ENCODE peak calls at places on chromosomes 6 and 20, in nine cellular contexts. One of them, this sample, is unnamed.

GRCh38 chr20:11783102-11783861 is 134.4 kb upstream of the BTBD3 start:
- DNase-seq in AG04450: no peak
- DNase-seq in H54: no peak
- DNase-seq in Right ventricle myocardium superior: no peak
- DNase-seq in amniotic stem cell: no peak
- DNase-seq in CD4-positive, alpha-beta T cell: no peak
- DNase-seq in stimulated activated CD4-positive, alpha-beta T cell treated with anti-CD3 and anti-CD28 coated beads, Interleukin-4, amount 100 ng/mL, for 1 hour: no peak
- DNase-seq in PC-3: no peak
- DNase-seq in bronchial epithelial cell: no peak
- DNase-seq in this sample: peak

GRCh38 chr20:37071481-37071911 is 24.3 kb downstream of the RBL1 start:
- DNase-seq in AG04450: no peak
- DNase-seq in PC-3: peak
- DNase-seq in CD4-positive, alpha-beta T cell: peak
- DNase-seq in Right ventricle myocardium superior: no peak
- DNase-seq in amniotic stem cell: peak
- DNase-seq in stimulated activated CD4-positive, alpha-beta T cell treated with anti-CD3 and anti-CD28 coated beads, Interleukin-4, amount 100 ng/mL, for 1 hour: peak
- DNase-seq in H54: no peak
- DNase-seq in bronchial epithelial cell: peak
- DNase-seq in this sample: no peak

GRCh38 chr6:157066781-157067491 is 256.4 kb downstream of the TMEM242 start:
- DNase-seq in stimulated activated CD4-positive, alpha-beta T cell treated with anti-CD3 and anti-CD28 coated beads, Interleukin-4, amount 100 ng/mL, for 1 hour: no peak
- DNase-seq in CD4-positive, alpha-beta T cell: no peak
- DNase-seq in bronchial epithelial cell: no peak
- DNase-seq in H54: no peak
- DNase-seq in PC-3: peak
- DNase-seq in amniotic stem cell: no peak
- DNase-seq in Right ventricle myocardium superior: no peak
- DNase-seq in AG04450: no peak
- DNase-seq in this sample: no peak

GRCh38 chr6:81890846-81891245 is 138.4 kb upstream of the TENT5A start:
- DNase-seq in AG04450: no peak
- DNase-seq in H54: peak
- DNase-seq in stimulated activated CD4-positive, alpha-beta T cell treated with anti-CD3 and anti-CD28 coated beads, Interleukin-4, amount 100 ng/mL, for 1 hour: no peak
- DNase-seq in Right ventricle myocardium superior: no peak
- DNase-seq in CD4-positive, alpha-beta T cell: no peak
- DNase-seq in PC-3: no peak
- DNase-seq in amniotic stem cell: peak
- DNase-seq in bronchial epithelial cell: peak
- DNase-seq in this sample: no peak

GRCh38 chr6:159062564-159062945 is 17.8 kb upstream of the TAGAP start:
- DNase-seq in CD4-positive, alpha-beta T cell: peak
- DNase-seq in bronchial epithelial cell: no peak
- DNase-seq in Right ventricle myocardium superior: no peak
- DNase-seq in stimulated activated CD4-positive, alpha-beta T cell treated with anti-CD3 and anti-CD28 coated beads, Interleukin-4, amount 100 ng/mL, for 1 hour: no peak
- DNase-seq in H54: no peak
- DNase-seq in amniotic stem cell: no peak
- DNase-seq in AG04450: no peak
- DNase-seq in PC-3: no peak
- DNase-seq in this sample: no peak

GRCh38 chr6:35140991-35141720 is at the start of gene TCP11:
- DNase-seq in H54: no peak
- DNase-seq in AG04450: no peak
- DNase-seq in PC-3: no peak
- DNase-seq in bronchial epithelial cell: no peak
- DNase-seq in stimulated activated CD4-positive, alpha-beta T cell treated with anti-CD3 and anti-CD28 coated beads, Interleukin-4, amount 100 ng/mL, for 1 hour: peak
- DNase-seq in amniotic stem cell: no peak
- DNase-seq in Right ventricle myocardium superior: peak
- DNase-seq in CD4-positive, alpha-beta T cell: peak
- DNase-seq in this sample: peak

GRCh38 chr6:13014551-13015378 is 298.2 kb downstream of the PHACTR1 start:
- DNase-seq in Right ventricle myocardium superior: peak
- DNase-seq in CD4-positive, alpha-beta T cell: no peak
- DNase-seq in bronchial epithelial cell: no peak
- DNase-seq in AG04450: no peak
- DNase-seq in PC-3: no peak
- DNase-seq in amniotic stem cell: no peak
- DNase-seq in stimulated activated CD4-positive, alpha-beta T cell treated with anti-CD3 and anti-CD28 coated beads, Interleukin-4, amount 100 ng/mL, for 1 hour: no peak
- DNase-seq in H54: no peak
- DNase-seq in this sample: peak

GRCh38 chr20:5786930-5787826 is 37.0 kb downstream of the SHLD1 start:
- DNase-seq in bronchial epithelial cell: peak
- DNase-seq in CD4-positive, alpha-beta T cell: no peak
- DNase-seq in amniotic stem cell: no peak
- DNase-seq in stimulated activated CD4-positive, alpha-beta T cell treated with anti-CD3 and anti-CD28 coated beads, Interleukin-4, amount 100 ng/mL, for 1 hour: no peak
- DNase-seq in Right ventricle myocardium superior: no peak
- DNase-seq in H54: no peak
- DNase-seq in AG04450: no peak
- DNase-seq in PC-3: peak
- DNase-seq in this sample: no peak

GRCh38 chr6:107495196-107495643 is 5.3 kb downstream of the SOBP start:
- DNase-seq in bronchial epithelial cell: peak
- DNase-seq in PC-3: no peak
- DNase-seq in H54: no peak
- DNase-seq in CD4-positive, alpha-beta T cell: no peak
- DNase-seq in AG04450: no peak
- DNase-seq in amniotic stem cell: no peak
- DNase-seq in Right ventricle myocardium superior: peak
- DNase-seq in stimulated activated CD4-positive, alpha-beta T cell treated with anti-CD3 and anti-CD28 coated beads, Interleukin-4, amount 100 ng/mL, for 1 hour: no peak
- DNase-seq in this sample: no peak

GRCh38 chr6:117555262-117555849 is 47.0 kb downstream of the GOPC start:
- DNase-seq in PC-3: peak
- DNase-seq in amniotic stem cell: no peak
- DNase-seq in CD4-positive, alpha-beta T cell: no peak
- DNase-seq in Right ventricle myocardium superior: no peak
- DNase-seq in bronchial epithelial cell: peak
- DNase-seq in H54: no peak
- DNase-seq in stimulated activated CD4-positive, alpha-beta T cell treated with anti-CD3 and anti-CD28 coated beads, Interleukin-4, amount 100 ng/mL, for 1 hour: no peak
- DNase-seq in AG04450: no peak
- DNase-seq in this sample: no peak

GRCh38 chr20:59016795-59017492 is 2.3 kb upstream of the TUBB1 start:
- DNase-seq in PC-3: peak
- DNase-seq in CD4-positive, alpha-beta T cell: no peak
- DNase-seq in AG04450: no peak
- DNase-seq in stimulated activated CD4-positive, alpha-beta T cell treated with anti-CD3 and anti-CD28 coated beads, Interleukin-4, amount 100 ng/mL, for 1 hour: no peak
- DNase-seq in amniotic stem cell: no peak
- DNase-seq in Right ventricle myocardium superior: no peak
- DNase-seq in bronchial epithelial cell: peak
- DNase-seq in H54: no peak
- DNase-seq in this sample: no peak

GRCh38 chr20:51750037-51750769 is 18.0 kb downstream of the ATP9A start:
- DNase-seq in CD4-positive, alpha-beta T cell: no peak
- DNase-seq in amniotic stem cell: peak
- DNase-seq in PC-3: peak
- DNase-seq in H54: peak
- DNase-seq in stimulated activated CD4-positive, alpha-beta T cell treated with anti-CD3 and anti-CD28 coated beads, Interleukin-4, amount 100 ng/mL, for 1 hour: peak
- DNase-seq in bronchial epithelial cell: peak
- DNase-seq in Right ventricle myocardium superior: peak
- DNase-seq in AG04450: peak
- DNase-seq in this sample: peak

GRCh38 chr6:106609699-106610098 is 19.6 kb downstream of the RTN4IP1 start:
- DNase-seq in PC-3: peak
- DNase-seq in CD4-positive, alpha-beta T cell: no peak
- DNase-seq in stimulated activated CD4-positive, alpha-beta T cell treated with anti-CD3 and anti-CD28 coated beads, Interleukin-4, amount 100 ng/mL, for 1 hour: no peak
- DNase-seq in amniotic stem cell: no peak
- DNase-seq in Right ventricle myocardium superior: no peak
- DNase-seq in bronchial epithelial cell: peak
- DNase-seq in AG04450: no peak
- DNase-seq in H54: no peak
- DNase-seq in this sample: peak

GRCh38 chr6:166438211-166438861 is 55.6 kb upstream of the MPC1 start:
- DNase-seq in Right ventricle myocardium superior: no peak
- DNase-seq in PC-3: no peak
- DNase-seq in CD4-positive, alpha-beta T cell: no peak
- DNase-seq in amniotic stem cell: no peak
- DNase-seq in bronchial epithelial cell: no peak
- DNase-seq in AG04450: no peak
- DNase-seq in H54: no peak
- DNase-seq in stimulated activated CD4-positive, alpha-beta T cell treated with anti-CD3 and anti-CD28 coated beads, Interleukin-4, amount 100 ng/mL, for 1 hour: no peak
- DNase-seq in this sample: no peak

GRCh38 chr6:1821188-1822183 is 211.8 kb downstream of the FOXC1 start:
- DNase-seq in CD4-positive, alpha-beta T cell: no peak
- DNase-seq in amniotic stem cell: no peak
- DNase-seq in H54: no peak
- DNase-seq in stimulated activated CD4-positive, alpha-beta T cell treated with anti-CD3 and anti-CD28 coated beads, Interleukin-4, amount 100 ng/mL, for 1 hour: no peak
- DNase-seq in Right ventricle myocardium superior: no peak
- DNase-seq in AG04450: no peak
- DNase-seq in PC-3: no peak
- DNase-seq in bronchial epithelial cell: no peak
- DNase-seq in this sample: peak

GRCh38 chr6:62285612-62286469 is at the start of gene KHDRBS2:
- DNase-seq in AG04450: no peak
- DNase-seq in Right ventricle myocardium superior: peak
- DNase-seq in H54: no peak
- DNase-seq in bronchial epithelial cell: peak
- DNase-seq in stimulated activated CD4-positive, alpha-beta T cell treated with anti-CD3 and anti-CD28 coated beads, Interleukin-4, amount 100 ng/mL, for 1 hour: no peak
- DNase-seq in PC-3: no peak
- DNase-seq in amniotic stem cell: no peak
- DNase-seq in CD4-positive, alpha-beta T cell: no peak
- DNase-seq in this sample: peak

GRCh38 chr6:133130863-133131262 is 110.3 kb upstream of the EYA4 start:
- DNase-seq in CD4-positive, alpha-beta T cell: no peak
- DNase-seq in bronchial epithelial cell: peak
- DNase-seq in AG04450: peak
- DNase-seq in H54: no peak
- DNase-seq in Right ventricle myocardium superior: peak
- DNase-seq in PC-3: peak
- DNase-seq in stimulated activated CD4-positive, alpha-beta T cell treated with anti-CD3 and anti-CD28 coated beads, Interleukin-4, amount 100 ng/mL, for 1 hour: no peak
- DNase-seq in amniotic stem cell: no peak
- DNase-seq in this sample: peak

This sample was measured in NCI-H146.